ENCODE peak calls at places on chromosomes 13 and 19, in six cellular contexts. P is EL, J is AG09309, E is OCI-LY7, N is nucleus accumbens, I is AG09319. B is an unnamed sample.

GRCh38 chr13:85347251-85347650 is 452.0 kb downstream of the SLITRK6 start:
- DNase-seq in E (no peak), N (no peak), J (no peak), P (peak), I (no peak), B (no peak)

GRCh38 chr13:31051999-31052398 is 109.7 kb downstream of the HSPH1 start:
- DNase-seq in N (no peak), E (no peak), I (no peak), J (no peak), P (no peak), B (no peak)

GRCh38 chr13:109146912-109147624 is 517.7 kb downstream of the MYO16 start:
- DNase-seq in E (no peak), I (no peak), N (no peak), P (peak), J (peak), B (no peak)

GRCh38 chr19:41194157-41194552 is 1.1 kb downstream of the CYP2S1 start:
- DNase-seq in P (no peak), J (no peak), I (no peak), N (no peak), E (no peak), B (no peak)

GRCh38 chr13:112892759-112893569 is 76.0 kb upstream of the MCF2L start:
- DNase-seq in I (no peak), J (no peak), N (no peak), E (no peak), P (no peak), B (no peak)

GRCh38 chr13:82963466-82963865 is 918.8 kb downstream of the SLITRK1 start:
- DNase-seq in E (no peak), N (no peak), I (no peak), J (no peak), P (peak), B (no peak)

GRCh38 chr13:85879014-85879413 is 79.8 kb upstream of the SLITRK6 start:
- DNase-seq in J (no peak), E (no peak), I (no peak), P (no peak), N (no peak), B (no peak)

GRCh38 chr13:98466634-98467236 is 110.2 kb downstream of the STK24 start:
- DNase-seq in J (no peak), I (no peak), P (peak), E (no peak), N (no peak), B (no peak)

GRCh38 chr13:40550130-40550529 is 116.3 kb downstream of the FOXO1 start:
- DNase-seq in I (no peak), E (no peak), P (peak), J (no peak), N (no peak), B (no peak)

GRCh38 chr19:4913996-4914735 is 4.9 kb downstream of the UHRF1 start:
- DNase-seq in E (no peak), J (no peak), P (peak), N (no peak), I (no peak), B (no peak)

GRCh38 chr13:66618702-66619101 is 611.4 kb downstream of the PCDH9 start:
- DNase-seq in J (no peak), I (no peak), E (peak), N (no peak), P (peak), B (no peak)

GRCh38 chr13:110103026-110103425 is 203.9 kb downstream of the COL4A1 start:
- DNase-seq in E (no peak), N (no peak), P (no peak), J (no peak), I (no peak), B (no peak)

GRCh38 chr19:35460608-35461007 is 12.6 kb downstream of the FFAR2 start:
- DNase-seq in N (no peak), I (no peak), J (no peak), E (no peak), P (no peak), B (no peak)

GRCh38 chr19:10815969-10816635 is 19.9 kb downstream of the TMED1 start:
- DNase-seq in J (no peak), N (no peak), I (no peak), P (peak), E (no peak), B (no peak)

GRCh38 chr19:35911790-35912189 is 3.7 kb upstream of the TYROBP start:
- DNase-seq in N (no peak), J (no peak), P (no peak), I (no peak), E (no peak), B (no peak)

B was measured in cerebellum.